ENCODE peak calls at places on chromosomes 6 and 20, in nine cellular contexts. E is upper lobe of left lung, G is K562, W is HepG2, M is tibial nerve, D is A549, C is transverse colon, L is stomach, Y is GM12878. S is an unnamed sample.
A peak's percentile ranks its signal among the peaks of the same experiment; 100 is the strongest.

GRCh38 chr6:48765352-48765961 is 654.5 kb upstream of the PTCHD4 start:
- DNase-seq in M (no peak), L (peak; percentile 32), Y (no peak), W (peak; percentile 46), G (no peak), E (peak; percentile 22), D (peak; percentile 55), C (no peak), S (no peak)

GRCh38 chr6:14717307-14717706 is 528.6 kb upstream of the JARID2 start:
- DNase-seq in Y (no peak), L (no peak), W (no peak), E (peak; percentile 57), G (no peak), M (no peak), D (no peak), C (no peak), S (no peak)

GRCh38 chr6:146543211-146543939 is at the start of gene RAB32:
- DNase-seq in Y (no peak), E (peak; percentile 97), G (peak; percentile 88), M (peak; percentile 87), W (peak; percentile 89), L (peak; percentile 94), C (peak; percentile 93), D (peak; percentile 90), S (peak; percentile 96)

GRCh38 chr20:20410678-20411077 is 42.8 kb downstream of the INSM1 start:
- DNase-seq in E (no peak), W (no peak), D (no peak), C (peak; percentile 57), M (no peak), G (no peak), L (peak; percentile 78), Y (no peak), S (no peak)

GRCh38 chr20:37384683-37385174 is 38.8 kb downstream of the SRC start:
- DNase-seq in D (peak; percentile 79), G (peak; percentile 90), E (peak; percentile 71), C (peak; percentile 71), L (peak; percentile 69), M (no peak), W (no peak), Y (no peak), S (peak; percentile 84)

GRCh38 chr6:105066836-105067235 is 109.9 kb downstream of the LIN28B start:
- DNase-seq in L (no peak), W (no peak), E (no peak), M (no peak), D (no peak), C (no peak), G (no peak), Y (no peak), S (no peak)

GRCh38 chr6:140437619-140438345 is 1063.3 kb upstream of the CITED2 start:
- DNase-seq in M (no peak), L (no peak), E (no peak), Y (no peak), D (no peak), G (no peak), C (no peak), W (no peak), S (no peak)

GRCh38 chr20:63284544-63284949 is 8.4 kb upstream of the COL20A1 start:
- DNase-seq in D (no peak), M (no peak), W (no peak), C (no peak), Y (no peak), L (no peak), G (no peak), E (no peak), S (no peak)

GRCh38 chr20:24098886-24099285 is 110.3 kb upstream of the GGTLC1 start:
- DNase-seq in W (no peak), G (no peak), D (peak; percentile 27), E (no peak), C (no peak), M (no peak), L (no peak), Y (no peak), S (no peak)

GRCh38 chr6:79984261-79984660 is 20.2 kb upstream of the TTK start:
- DNase-seq in C (peak; percentile 11), E (no peak), G (no peak), L (no peak), Y (no peak), M (no peak), W (peak; percentile 14), D (peak; percentile 8), S (no peak)

GRCh38 chr6:123803862-123804681 is at the start of gene NKAIN2:
- DNase-seq in E (no peak), C (no peak), D (no peak), M (no peak), L (no peak), G (no peak), W (no peak), Y (no peak), S (no peak)

GRCh38 chr20:49979030-49979832 is 3.5 kb upstream of the SNAI1 start:
- DNase-seq in M (no peak), L (peak; percentile 59), G (peak; percentile 87), D (peak; percentile 60), E (peak; percentile 56), C (peak; percentile 57), W (peak; percentile 56), Y (no peak), S (no peak)

GRCh38 chr6:75267461-75267860 is 17.1 kb downstream of the TMEM30A start:
- DNase-seq in M (no peak), L (no peak), W (no peak), Y (no peak), D (no peak), G (no peak), E (no peak), C (no peak), S (no peak)

GRCh38 chr20:41029150-41029872 is 689 bp downstream of the TOP1 start:
- DNase-seq in W (no peak), Y (no peak), G (peak; percentile 54), E (no peak), D (peak; percentile 19), C (peak; percentile 32), L (no peak), M (no peak), S (peak; percentile 68)

GRCh38 chr6:137036566-137037300 is 8.0 kb downstream of the IL20RA start:
- DNase-seq in L (peak; percentile 55), D (no peak), M (no peak), G (no peak), C (peak; percentile 58), W (peak; percentile 20), Y (no peak), E (no peak), S (no peak)

DNA sequence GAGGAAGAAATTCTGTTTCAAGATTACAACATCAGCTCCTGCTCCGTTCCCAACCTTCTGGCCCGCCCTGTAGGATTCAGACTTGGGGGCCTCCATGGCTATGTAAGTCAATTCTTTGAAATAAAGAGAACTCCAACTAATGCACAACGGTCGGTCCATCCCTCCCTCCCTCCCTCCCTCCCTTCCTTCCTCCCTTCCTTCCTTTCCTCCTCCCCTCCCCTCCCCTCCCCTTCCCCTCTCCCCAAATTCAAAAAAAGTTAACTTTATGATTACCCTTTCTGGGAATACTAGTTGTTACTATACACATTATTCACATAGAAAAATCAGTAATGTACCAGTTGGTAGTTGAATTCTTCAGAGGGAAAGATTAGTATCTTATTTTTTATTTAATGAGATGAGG is 179.7 kb upstream of the AGPAT4 start:
- DNase-seq in E (no peak), C (no peak), G (no peak), D (no peak), Y (no peak), L (no peak), M (no peak), W (no peak), S (no peak)
- TF ChIP-seq EP300 in E (no peak), C (no peak), G (no peak), D (no peak), Y (no peak), L (no peak), M (no peak), W (no peak), S (no peak)

GRCh38 chr6:32147401-32148132 is 4.2 kb downstream of the PRRT1 start:
- DNase-seq in Y (no peak), M (no peak), D (no peak), C (no peak), W (no peak), G (no peak), L (no peak), E (no peak), S (no peak)

GRCh38 chr6:32149577-32149845 is 2.2 kb downstream of the PRRT1 start:
- DNase-seq in L (no peak), Y (no peak), C (no peak), W (no peak), M (no peak), E (no peak), D (no peak), G (no peak), S (no peak)

GRCh38 chr6:32149932-32150920 is 1.5 kb downstream of the PRRT1 start:
- DNase-seq in Y (no peak), D (no peak), E (no peak), W (no peak), L (no peak), C (no peak), G (no peak), M (no peak), S (no peak)

GRCh38 chr6:32148289-32148688 is 3.5 kb downstream of the PRRT1 start:
- DNase-seq in W (no peak), L (no peak), C (no peak), E (no peak), M (no peak), D (no peak), Y (no peak), G (no peak), S (no peak)

GRCh38 chr6:32148722-32149576 is 2.8 kb downstream of the PRRT1 start:
- DNase-seq in W (no peak), G (peak; percentile 61), E (peak; percentile 52), L (peak; percentile 86), C (peak; percentile 58), D (no peak), M (no peak), Y (no peak), S (no peak)
- TF ChIP-seq CTCF in W (no peak), G (no peak), E (no peak), L (no peak), C (no peak), D (no peak), M (no peak), Y (no peak), S (no peak)

DNA sequence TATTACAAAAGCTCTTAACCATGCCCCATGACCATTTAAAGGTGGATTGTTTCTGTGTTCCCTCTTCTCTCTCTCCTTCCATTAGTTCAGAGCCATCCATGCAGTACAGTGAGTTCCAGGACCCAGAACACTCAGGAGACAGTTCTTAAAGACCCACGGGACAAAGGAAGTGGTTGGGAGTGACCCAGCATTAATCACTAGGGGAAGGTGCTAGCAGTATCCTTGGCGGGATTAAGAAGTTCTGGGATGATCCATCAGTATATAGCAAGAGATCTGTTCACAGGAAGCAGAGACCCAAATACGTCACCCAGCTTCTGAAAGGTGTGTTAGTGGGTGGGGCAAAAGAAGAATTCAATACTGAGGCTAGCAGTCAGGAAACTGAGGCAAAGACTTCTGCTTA is 154.1 kb downstream of the PHF3 start:
- DNase-seq in C (no peak), W (no peak), M (no peak), Y (no peak), E (no peak), G (no peak), L (no peak), D (no peak), S (no peak)
- H3K4me3 ChIP-seq in C (no peak overlapping the region), W (no peak overlapping the region), M (no peak overlapping the region), Y (no peak overlapping the region), E (no peak overlapping the region), G (no peak overlapping the region), L (no peak overlapping the region), D (no peak overlapping the region), S (no peak overlapping the region)

DNA sequence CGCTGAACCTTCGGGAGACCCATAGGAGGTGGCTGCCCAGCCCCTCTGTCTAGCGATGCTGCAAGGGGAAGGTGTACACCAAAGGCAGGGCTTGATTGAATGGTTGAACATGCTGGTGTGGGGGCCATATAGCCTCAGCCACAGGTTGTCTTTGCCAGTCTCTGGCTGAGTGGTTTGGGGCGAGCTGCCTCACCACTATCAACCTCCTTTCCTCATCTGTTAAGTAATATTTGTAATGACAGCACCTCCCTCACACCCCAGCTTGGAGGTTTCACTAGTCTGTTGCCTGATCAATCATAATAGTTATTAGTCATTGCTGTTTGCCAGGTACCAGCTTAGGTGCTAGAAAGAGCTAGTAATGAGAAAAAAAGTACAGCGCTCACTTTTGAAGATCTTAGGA is 11.8 kb upstream of the ZNF831 start:
- DNase-seq in E (no peak), G (no peak), C (no peak), Y (no peak), M (no peak), W (no peak), D (no peak), L (no peak), S (no peak)
- TF ChIP-seq EP300 in E (no peak), G (no peak), C (no peak), Y (no peak), M (no peak), W (no peak), D (no peak), L (no peak), S (no peak)

S was measured in sigmoid colon.